ENCODE peak calls at places on chromosomes 6 and 20, in four cellular contexts. S is body of pancreas, Q is tibial artery, B is lung. X is an unnamed sample. For H3K27me3, the result is how much of the 10 kb centered on the place peaks cover.

GRCh38 chr20:18176318-18176785 is 38.7 kb downstream of the KAT14 start:
- DNase-seq in Q (no peak), S (no peak), B (no peak), X (peak)

GRCh38 chr6:34065470-34066283 is 80.2 kb downstream of the GRM4 start:
- DNase-seq in Q (no peak), S (no peak), B (no peak), X (no peak)

GRCh38 chr6:98627129-98627775 is 207.1 kb upstream of the POU3F2 start:
- DNase-seq in B (no peak), S (no peak), Q (no peak), X (no peak)

GRCh38 chr6:105805581-105806023 is 280.5 kb upstream of the PRDM1 start:
- DNase-seq in S (no peak), B (no peak), Q (no peak), X (no peak)

GRCh38 chr6:10248378-10248843 is 166.5 kb downstream of the TFAP2A start:
- DNase-seq in Q (no peak), B (no peak), S (no peak), X (no peak)

GRCh38 chr20:6140947-6141346 is 18.1 kb upstream of the FERMT1 start:
- DNase-seq in B (no peak), S (no peak), Q (no peak), X (no peak)

GRCh38 chr6:127403636-127404035 is 55.6 kb downstream of the KIAA0408 start:
- DNase-seq in B (no peak), Q (no peak), S (no peak), X (no peak)

GRCh38 chr6:130396722-130397121 is 30.9 kb downstream of the TMEM200A start:
- DNase-seq in B (no peak), Q (no peak), S (no peak), X (no peak)

GRCh38 chr6:93992976-93993375 is 573.6 kb upstream of the EPHA7 start:
- DNase-seq in Q (no peak), S (no peak), B (no peak), X (no peak)

GRCh38 chr20:33028875-33029274 is 2.6 kb upstream of the BPIFB6 start:
- DNase-seq in S (no peak), Q (no peak), B (no peak), X (no peak)

GRCh38 chr6:149445573-149445972 is 39.2 kb downstream of the ZC3H12D start:
- DNase-seq in Q (no peak), B (no peak), S (no peak), X (no peak)

GRCh38 chr6:70985151-70985550 is 28.3 kb upstream of the B3GAT2 start:
- DNase-seq in Q (no peak), B (no peak), S (no peak), X (no peak)

GRCh38 chr6:107625264-107625663 is 135.3 kb downstream of the SOBP start:
- DNase-seq in S (no peak), Q (no peak), B (no peak), X (no peak)

GRCh38 chr6:153503810-153504209 is 372.7 kb upstream of the RGS17 start:
- DNase-seq in Q (no peak), B (no peak), S (no peak), X (peak)

GRCh38 chr6:129766959-129767728 is 57.2 kb upstream of the ARHGAP18 start:
- DNase-seq in Q (no peak), B (no peak), S (peak), X (peak)

GRCh38 chr20:4157516-4157915 is 142.2 kb upstream of the RNF24 start:
- DNase-seq in S (no peak), B (no peak), Q (no peak), X (no peak)

GRCh38 chr20:18404172-18404571 is 62.7 kb downstream of the DZANK1 start:
- DNase-seq in S (no peak), Q (no peak), B (no peak), X (no peak)

GRCh38 chr6:349491-349921 is 42.0 kb upstream of the IRF4 start:
- DNase-seq in Q (peak), S (no peak), B (no peak), X (no peak)

GRCh38 chr6:27565839-27566779 is 93.2 kb upstream of the ZNF184 start:
- DNase-seq in S (no peak), Q (no peak), B (no peak), X (peak)

GRCh38 chr6:150328744-150329400 is 39.9 kb upstream of the IYD start:
- DNase-seq in B (no peak), S (no peak), Q (no peak), X (no peak)

GRCh38 chr6:145148392-145149175 is 586.7 kb downstream of the EPM2A start:
- DNase-seq in S (peak), B (peak), Q (no peak), X (peak)

GRCh38 chr20:46751856-46752255 is 42.4 kb downstream of the SLC2A10 start:
- DNase-seq in Q (no peak), B (no peak), S (no peak), X (no peak)

GRCh38 chr20:13017235-13017634 is 8.5 kb downstream of the SPTLC3 start:
- DNase-seq in Q (no peak), S (no peak), B (no peak), X (peak)

GRCh38 chr20:1319462-1319861 is 9.5 kb downstream of the SDCBP2 start:
- DNase-seq in S (no peak), Q (no peak), B (no peak), X (no peak)

GRCh38 chr6:75611702-75612375 is 10.2 kb downstream of the SENP6 start:
- DNase-seq in B (no peak), S (no peak), Q (no peak), X (no peak)

GRCh38 chr6:25706314-25707014 is 48.1 kb upstream of the SLC17A4 start:
- DNase-seq in S (peak), B (peak), Q (no peak), X (peak)

GRCh38 chr6:160260283-160261119 is 1.9 kb upstream of the SLC22A2 start:
- DNase-seq in S (no peak), Q (peak), B (no peak), X (no peak)

GRCh38 chr6:71707059-71707458 is 179.3 kb upstream of the RIMS1 start:
- DNase-seq in B (no peak), S (no peak), Q (no peak), X (no peak)

GRCh38 chr20:3710703-3711417 is 1.5 kb downstream of the SIGLEC1 start:
- DNase-seq in B (peak), S (peak), Q (no peak), X (peak)

GRCh38 chr20:17107127-17107526 is 119.7 kb upstream of the PCSK2 start:
- DNase-seq in S (no peak), B (no peak), Q (no peak), X (no peak)

GRCh38 chr20:17108896-17109295 is 117.9 kb upstream of the PCSK2 start:
- DNase-seq in S (no peak), Q (no peak), B (no peak), X (no peak)

GRCh38 chr20:17109307-17109706 is 117.5 kb upstream of the PCSK2 start:
- DNase-seq in S (no peak), B (no peak), Q (no peak), X (no peak)
- H3K27ac ChIP-seq in S (no peak), B (no peak), Q (no peak), X (no peak)

DNA sequence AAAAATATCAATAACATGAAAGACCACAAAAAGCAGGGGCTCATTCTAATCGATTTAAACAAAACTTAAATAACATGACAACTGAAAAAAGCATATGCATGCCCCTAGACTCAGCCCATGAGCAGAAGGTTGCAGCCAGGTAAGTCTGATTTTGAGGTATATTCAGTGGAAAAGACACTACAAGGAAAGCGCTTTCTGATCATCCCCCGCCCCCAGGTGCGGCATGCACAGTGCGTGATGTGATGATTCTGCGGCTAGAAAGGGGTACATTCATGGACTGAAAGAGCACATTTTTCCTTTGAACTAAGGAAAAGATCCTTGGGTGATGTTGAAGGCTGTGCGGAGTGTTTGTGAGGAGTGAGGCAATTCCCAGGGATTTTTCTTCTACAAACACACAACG is 16.9 kb upstream of the FOXC1 start:
- DNase-seq in S (no peak), B (no peak), Q (peak), X (no peak)
- H3K27me3 ChIP-seq in S (under half), B (under half), Q (under half), X (under half)

GRCh38 chr6:13664703-13665352 is 46.8 kb downstream of the RANBP9 start:
- DNase-seq in B (no peak), S (no peak), Q (no peak), X (no peak)

GRCh38 chr6:13660893-13661292 is 45.8 kb downstream of the NOL7 start:
- DNase-seq in B (no peak), S (no peak), Q (no peak), X (no peak)

GRCh38 chr6:13663986-13664385 is 47.6 kb downstream of the RANBP9 start:
- DNase-seq in S (no peak), Q (no peak), B (no peak), X (no peak)

GRCh38 chr6:13661647-13662046 is 46.5 kb downstream of the NOL7 start:
- DNase-seq in S (no peak), B (no peak), Q (no peak), X (no peak)

DNA sequence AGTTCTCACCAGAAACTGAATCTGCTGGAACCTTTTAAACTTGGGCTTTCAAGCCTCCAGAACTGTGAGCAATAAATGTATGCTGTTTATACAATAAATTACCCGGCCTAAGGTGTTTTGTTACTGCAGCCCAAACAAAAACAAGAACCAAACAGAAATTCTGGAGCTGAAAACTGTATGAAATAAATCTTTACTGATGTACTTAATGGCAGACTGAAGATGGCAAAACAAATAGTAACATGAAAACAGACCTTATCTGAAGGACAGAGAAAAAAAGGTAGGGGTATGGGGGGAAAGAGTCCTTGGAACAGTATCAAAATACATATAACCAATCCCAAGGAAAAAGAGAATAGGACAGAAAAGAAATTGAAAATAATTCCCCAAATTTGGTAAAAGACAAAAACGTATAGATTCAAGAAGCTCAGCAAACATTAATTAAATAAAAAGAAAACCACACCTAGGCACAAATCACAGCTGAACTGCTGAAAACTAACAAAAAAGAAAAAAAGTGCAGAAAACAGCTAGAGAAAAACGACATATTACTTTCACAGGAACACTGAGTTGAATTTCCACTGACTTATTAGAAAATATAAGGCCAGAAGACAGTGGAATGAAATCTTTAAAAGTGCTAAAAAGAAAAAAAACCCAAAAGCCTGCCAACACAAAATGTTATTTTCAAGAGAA is 47.7 kb downstream of the NOL7 start:
- DNase-seq in S (no peak), Q (no peak), B (no peak), X (no peak)
- H3K4me3 ChIP-seq in S (no peak), Q (no peak), B (no peak), X (no peak)

GRCh38 chr6:7200598-7201443 is 93.1 kb downstream of the RREB1 start:
- DNase-seq in B (peak), S (peak), Q (no peak), X (no peak)
- H3K27ac ChIP-seq in B (peak), S (peak), Q (no peak), X (no peak)

DNA sequence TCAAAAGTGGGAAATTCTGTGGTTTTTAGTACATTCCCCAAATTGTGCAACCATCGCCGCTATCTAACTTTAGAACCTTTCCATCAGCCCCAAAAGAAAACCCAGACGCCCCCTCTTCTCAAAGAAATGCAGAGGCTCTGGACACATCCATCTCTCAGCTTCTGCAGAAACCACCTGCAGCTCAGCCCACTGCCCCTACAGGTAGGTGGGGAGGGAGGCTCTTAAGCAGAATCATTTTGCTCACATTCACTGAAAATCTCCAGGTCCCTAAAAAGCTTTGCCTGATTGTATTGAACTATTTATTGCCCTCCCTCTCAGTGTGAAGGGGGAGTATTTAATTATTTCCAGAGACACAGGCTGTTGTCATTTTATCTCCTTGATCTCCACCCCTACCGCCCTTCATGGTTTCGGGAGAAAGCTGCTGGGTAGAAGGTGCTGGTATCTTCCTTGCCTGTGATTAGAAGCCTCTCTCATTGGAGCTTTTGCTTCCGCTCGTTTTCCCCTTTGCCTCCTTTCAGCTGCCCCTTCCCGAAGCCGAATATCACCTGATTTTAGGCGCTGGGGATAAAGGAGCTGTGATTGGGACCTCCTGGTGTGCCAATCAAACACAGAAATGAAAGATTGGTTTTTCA is 68.8 kb upstream of the KCNG1 start:
- DNase-seq in B (no peak), Q (no peak), S (no peak), X (no peak)
- H3K27me3 ChIP-seq in B (under half), Q (half or more), S (under half), X (under half)

GRCh38 chr20:35601021-35601973 is 14.3 kb upstream of the SPAG4 start:
- DNase-seq in S (peak), Q (peak), B (peak), X (peak)

GRCh38 chr20:35599776-35600120 is 15.9 kb upstream of the SPAG4 start:
- DNase-seq in B (no peak), S (no peak), Q (no peak), X (no peak)

GRCh38 chr20:35601990-35602389 is 13.6 kb upstream of the SPAG4 start:
- DNase-seq in Q (no peak), S (no peak), B (no peak), X (no peak)

GRCh38 chr20:35598899-35599775 is 16.5 kb upstream of the SPAG4 start:
- DNase-seq in Q (peak), S (peak), B (no peak), X (no peak)

GRCh38 chr20:35600176-35600995 is 15.2 kb upstream of the SPAG4 start:
- DNase-seq in Q (no peak), B (no peak), S (no peak), X (no peak)
- H3K4me3 ChIP-seq in Q (peak), B (no peak), S (peak), X (peak)

GRCh38 chr20:48298851-48299484 is 513.7 kb upstream of the SULF2 start:
- DNase-seq in B (no peak), S (peak), Q (no peak), X (no peak)
- H3K27ac ChIP-seq in B (no peak), S (no peak), Q (no peak), X (no peak)

DNA sequence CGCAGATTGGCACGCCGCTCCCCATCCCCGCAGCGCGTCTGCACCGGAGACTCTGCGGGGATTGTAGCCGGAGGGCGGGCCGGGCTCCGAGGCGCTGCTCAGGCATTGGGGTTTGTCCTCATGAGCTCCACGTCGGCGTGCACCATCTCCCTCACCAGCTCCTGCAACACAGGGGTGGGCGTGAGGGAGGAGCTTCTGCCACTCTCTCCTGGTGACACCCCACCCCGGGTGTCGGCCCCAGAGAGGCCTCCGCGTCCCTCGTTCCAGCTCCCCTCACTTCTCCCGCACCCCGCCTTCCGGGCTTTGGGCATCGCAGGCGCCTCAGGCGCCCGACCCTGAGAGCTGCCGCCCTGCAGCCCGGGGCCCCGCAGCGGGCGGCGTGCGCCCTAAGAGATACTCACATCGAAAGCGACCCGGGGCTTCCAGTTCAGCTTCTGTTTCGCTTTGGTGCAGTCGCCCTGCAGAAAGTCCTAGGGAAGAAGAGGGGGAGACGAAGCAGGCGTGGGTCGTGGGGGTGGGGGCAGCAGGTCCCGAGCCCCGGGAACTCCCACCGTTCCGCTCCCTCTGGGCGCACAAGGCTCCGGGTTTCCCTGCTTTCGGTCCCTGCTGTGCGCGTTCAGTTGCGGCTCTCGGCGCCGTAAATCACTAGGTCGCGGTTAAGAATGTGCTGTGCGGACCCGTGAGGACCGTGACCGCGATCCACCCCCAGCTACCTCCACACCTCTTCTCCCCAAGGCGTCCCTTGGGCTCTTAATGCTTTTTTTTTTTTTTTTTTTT is 14.5 kb downstream of the FOXC1 start:
- DNase-seq in Q (peak), S (no peak), B (no peak), X (no peak)
- H3K27me3 ChIP-seq in Q (under half), S (under half), B (under half), X (half or more)

DNA sequence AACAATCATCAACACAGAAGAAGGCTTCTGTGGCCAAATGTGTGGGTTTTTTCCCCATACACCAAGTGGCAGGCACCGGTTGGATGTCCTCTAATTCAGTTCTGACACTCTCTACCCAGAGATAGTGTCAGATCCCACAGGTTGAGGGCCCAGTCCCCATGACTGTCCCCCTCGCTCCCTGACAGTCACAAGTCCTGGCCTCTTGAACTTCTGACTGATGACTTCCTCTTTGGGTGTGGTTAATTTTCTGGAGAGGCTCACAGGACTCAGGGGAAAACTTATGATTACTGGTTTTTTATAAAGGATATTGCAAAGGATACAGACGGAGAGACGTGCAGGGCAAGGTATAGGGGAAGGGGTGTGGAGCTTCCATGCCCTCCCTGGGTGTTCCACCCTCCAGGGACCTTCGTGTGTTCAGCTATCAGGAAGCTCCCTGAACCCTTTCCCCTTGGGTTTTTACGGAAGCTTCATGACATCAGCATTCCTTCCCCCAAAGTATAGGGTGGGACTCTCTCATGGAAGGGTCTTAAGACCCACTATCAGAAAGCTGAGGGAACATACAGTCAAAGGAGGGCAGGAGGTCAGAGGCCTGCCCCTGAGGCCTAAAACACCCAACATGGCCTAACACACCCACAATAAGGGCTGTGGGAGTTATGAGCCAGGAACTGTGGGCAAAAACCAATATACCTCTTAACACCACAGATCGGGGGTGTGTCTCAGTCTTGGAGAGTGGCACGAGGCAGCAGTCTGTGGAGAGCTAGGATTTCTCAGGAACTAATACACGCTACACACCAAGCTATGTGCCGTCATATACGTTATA is 33.3 kb downstream of the FARS2 start:
- DNase-seq in B (no peak), S (no peak), Q (no peak), X (no peak)
- H3K4me3 ChIP-seq in B (no peak), S (no peak), Q (no peak), X (no peak)

GRCh38 chr6:158706369-158706982 is 56.6 kb downstream of the SYTL3 start:
- DNase-seq in B (peak), S (peak), Q (peak), X (peak)

GRCh38 chr6:158709809-158710208 is 60.0 kb downstream of the SYTL3 start:
- DNase-seq in S (no peak), B (no peak), Q (peak), X (no peak)

GRCh38 chr6:158707826-158708225 is 58.0 kb downstream of the SYTL3 start:
- DNase-seq in Q (peak), B (no peak), S (no peak), X (peak)

GRCh38 chr6:158707120-158707519 is 57.3 kb downstream of the SYTL3 start:
- DNase-seq in B (peak), S (peak), Q (peak), X (peak)

GRCh38 chr6:158708239-158708638 is 58.4 kb downstream of the SYTL3 start:
- DNase-seq in B (no peak), S (no peak), Q (peak), X (peak)
- H3K27ac ChIP-seq in B (peak), S (no peak), Q (peak), X (peak)